ENCODE peak calls at places on chromosomes 3 and 15, in nine cellular contexts. One of them, this sample, is unnamed.

GRCh38 chr3:156816091-156816793 is 9.9 kb upstream of the LEKR1 start:
- DNase-seq in activated T-helper 9 cell treated with anti-CD3 and anti-CD28 coated beads, Interleukin-2, amount 50 U/mL, for 16 hours: peak; percentile 31
- DNase-seq in activated T-cell treated with anti-CD3 and anti-CD28 coated beads, Interleukin-2, amount 50 U/mL, for 72 hours: peak; percentile 41
- DNase-seq in T-helper 9 cell: peak; percentile 5
- DNase-seq in cardiac muscle cell: peak; percentile 34
- DNase-seq in RWPE1: no peak
- DNase-seq in psoas muscle: peak; percentile 65
- DNase-seq in RPMI8226: peak; percentile 8
- DNase-seq in Caki2: no peak
- DNase-seq in this sample: no peak

GRCh38 chr3:163056874-163057497 is 1560.4 kb downstream of the OTOL1 start:
- DNase-seq in T-helper 9 cell: no peak
- DNase-seq in activated T-helper 9 cell treated with anti-CD3 and anti-CD28 coated beads, Interleukin-2, amount 50 U/mL, for 16 hours: no peak
- DNase-seq in Caki2: no peak
- DNase-seq in cardiac muscle cell: peak; percentile 45
- DNase-seq in psoas muscle: no peak
- DNase-seq in RPMI8226: peak; percentile 83
- DNase-seq in activated T-cell treated with anti-CD3 and anti-CD28 coated beads, Interleukin-2, amount 50 U/mL, for 72 hours: peak; percentile 16
- DNase-seq in RWPE1: peak; percentile 38
- DNase-seq in this sample: peak; percentile 68

GRCh38 chr3:179801263-179801662 is 148.4 kb downstream of the USP13 start:
- DNase-seq in activated T-cell treated with anti-CD3 and anti-CD28 coated beads, Interleukin-2, amount 50 U/mL, for 72 hours: no peak
- DNase-seq in activated T-helper 9 cell treated with anti-CD3 and anti-CD28 coated beads, Interleukin-2, amount 50 U/mL, for 16 hours: no peak
- DNase-seq in RPMI8226: no peak
- DNase-seq in cardiac muscle cell: no peak
- DNase-seq in Caki2: no peak
- DNase-seq in psoas muscle: no peak
- DNase-seq in RWPE1: peak; percentile 6
- DNase-seq in T-helper 9 cell: no peak
- DNase-seq in this sample: no peak

GRCh38 chr3:157530637-157531300 is 27.6 kb upstream of the VEPH1 start:
- DNase-seq in RPMI8226: no peak
- DNase-seq in cardiac muscle cell: no peak
- DNase-seq in Caki2: no peak
- DNase-seq in RWPE1: no peak
- DNase-seq in activated T-helper 9 cell treated with anti-CD3 and anti-CD28 coated beads, Interleukin-2, amount 50 U/mL, for 16 hours: no peak
- DNase-seq in T-helper 9 cell: no peak
- DNase-seq in activated T-cell treated with anti-CD3 and anti-CD28 coated beads, Interleukin-2, amount 50 U/mL, for 72 hours: no peak
- DNase-seq in psoas muscle: no peak
- DNase-seq in this sample: no peak

GRCh38 chr15:40762919-40763800 is 708 bp upstream of the GCHFR start:
- DNase-seq in activated T-cell treated with anti-CD3 and anti-CD28 coated beads, Interleukin-2, amount 50 U/mL, for 72 hours: peak; percentile 56
- DNase-seq in activated T-helper 9 cell treated with anti-CD3 and anti-CD28 coated beads, Interleukin-2, amount 50 U/mL, for 16 hours: peak; percentile 16
- DNase-seq in psoas muscle: peak; percentile 81
- DNase-seq in T-helper 9 cell: peak; percentile 46
- DNase-seq in Caki2: peak; percentile 79
- DNase-seq in RWPE1: peak; percentile 71
- DNase-seq in cardiac muscle cell: no peak
- DNase-seq in RPMI8226: peak; percentile 73
- DNase-seq in this sample: no peak

GRCh38 chr3:122919291-122919610 is 108.3 kb downstream of the SEMA5B start:
- DNase-seq in Caki2: no peak
- DNase-seq in RWPE1: no peak
- DNase-seq in RPMI8226: no peak
- DNase-seq in activated T-helper 9 cell treated with anti-CD3 and anti-CD28 coated beads, Interleukin-2, amount 50 U/mL, for 16 hours: no peak
- DNase-seq in cardiac muscle cell: no peak
- DNase-seq in T-helper 9 cell: no peak
- DNase-seq in activated T-cell treated with anti-CD3 and anti-CD28 coated beads, Interleukin-2, amount 50 U/mL, for 72 hours: no peak
- DNase-seq in psoas muscle: no peak
- DNase-seq in this sample: no peak

GRCh38 chr3:36579746-36580145 is 184.6 kb downstream of the DCLK3 start:
- DNase-seq in activated T-cell treated with anti-CD3 and anti-CD28 coated beads, Interleukin-2, amount 50 U/mL, for 72 hours: no peak
- DNase-seq in RPMI8226: no peak
- DNase-seq in activated T-helper 9 cell treated with anti-CD3 and anti-CD28 coated beads, Interleukin-2, amount 50 U/mL, for 16 hours: no peak
- DNase-seq in RWPE1: no peak
- DNase-seq in Caki2: no peak
- DNase-seq in T-helper 9 cell: no peak
- DNase-seq in psoas muscle: no peak
- DNase-seq in cardiac muscle cell: no peak
- DNase-seq in this sample: no peak

GRCh38 chr3:72899349-72899765 is 11.5 kb downstream of the GXYLT2 start:
- DNase-seq in RWPE1: no peak
- DNase-seq in psoas muscle: no peak
- DNase-seq in T-helper 9 cell: no peak
- DNase-seq in RPMI8226: no peak
- DNase-seq in Caki2: no peak
- DNase-seq in activated T-helper 9 cell treated with anti-CD3 and anti-CD28 coated beads, Interleukin-2, amount 50 U/mL, for 16 hours: no peak
- DNase-seq in activated T-cell treated with anti-CD3 and anti-CD28 coated beads, Interleukin-2, amount 50 U/mL, for 72 hours: no peak
- DNase-seq in cardiac muscle cell: no peak
- DNase-seq in this sample: no peak

GRCh38 chr15:68730491-68731317 is 90.0 kb downstream of the ANP32A start:
- DNase-seq in activated T-helper 9 cell treated with anti-CD3 and anti-CD28 coated beads, Interleukin-2, amount 50 U/mL, for 16 hours: no peak
- DNase-seq in cardiac muscle cell: peak; percentile 75
- DNase-seq in Caki2: peak; percentile 27
- DNase-seq in RWPE1: peak; percentile 40
- DNase-seq in activated T-cell treated with anti-CD3 and anti-CD28 coated beads, Interleukin-2, amount 50 U/mL, for 72 hours: peak; percentile 13
- DNase-seq in RPMI8226: peak; percentile 34
- DNase-seq in psoas muscle: peak; percentile 53
- DNase-seq in T-helper 9 cell: peak; percentile 3
- DNase-seq in this sample: peak; percentile 55

GRCh38 chr3:9253327-9253726 is 3.9 kb upstream of the SRGAP3 start:
- DNase-seq in activated T-helper 9 cell treated with anti-CD3 and anti-CD28 coated beads, Interleukin-2, amount 50 U/mL, for 16 hours: no peak
- DNase-seq in RPMI8226: no peak
- DNase-seq in activated T-cell treated with anti-CD3 and anti-CD28 coated beads, Interleukin-2, amount 50 U/mL, for 72 hours: no peak
- DNase-seq in RWPE1: no peak
- DNase-seq in cardiac muscle cell: no peak
- DNase-seq in T-helper 9 cell: no peak
- DNase-seq in Caki2: no peak
- DNase-seq in psoas muscle: no peak
- DNase-seq in this sample: no peak

GRCh38 chr3:137770066-137770805 is 6.1 kb downstream of the SOX14 start:
- DNase-seq in RWPE1: no peak
- DNase-seq in cardiac muscle cell: no peak
- DNase-seq in RPMI8226: no peak
- DNase-seq in Caki2: no peak
- DNase-seq in activated T-cell treated with anti-CD3 and anti-CD28 coated beads, Interleukin-2, amount 50 U/mL, for 72 hours: no peak
- DNase-seq in T-helper 9 cell: no peak
- DNase-seq in activated T-helper 9 cell treated with anti-CD3 and anti-CD28 coated beads, Interleukin-2, amount 50 U/mL, for 16 hours: no peak
- DNase-seq in psoas muscle: peak; percentile 34
- DNase-seq in this sample: no peak

GRCh38 chr3:112132975-112133448 is at the start of gene GCSAM:
- DNase-seq in cardiac muscle cell: no peak
- DNase-seq in RWPE1: peak; percentile 42
- DNase-seq in activated T-cell treated with anti-CD3 and anti-CD28 coated beads, Interleukin-2, amount 50 U/mL, for 72 hours: peak; percentile 77
- DNase-seq in activated T-helper 9 cell treated with anti-CD3 and anti-CD28 coated beads, Interleukin-2, amount 50 U/mL, for 16 hours: peak; percentile 50
- DNase-seq in psoas muscle: peak; percentile 61
- DNase-seq in Caki2: no peak
- DNase-seq in RPMI8226: peak; percentile 77
- DNase-seq in T-helper 9 cell: peak; percentile 35
- DNase-seq in this sample: peak; percentile 96

GRCh38 chr15:40070166-40070557 is 31.2 kb upstream of the SRP14 start:
- DNase-seq in psoas muscle: no peak
- DNase-seq in RPMI8226: no peak
- DNase-seq in RWPE1: no peak
- DNase-seq in activated T-cell treated with anti-CD3 and anti-CD28 coated beads, Interleukin-2, amount 50 U/mL, for 72 hours: no peak
- DNase-seq in cardiac muscle cell: no peak
- DNase-seq in T-helper 9 cell: no peak
- DNase-seq in activated T-helper 9 cell treated with anti-CD3 and anti-CD28 coated beads, Interleukin-2, amount 50 U/mL, for 16 hours: no peak
- DNase-seq in Caki2: no peak
- DNase-seq in this sample: no peak

GRCh38 chr3:39150803-39151631 is 2.4 kb downstream of the CSRNP1 start:
- DNase-seq in psoas muscle: peak; percentile 92
- DNase-seq in activated T-cell treated with anti-CD3 and anti-CD28 coated beads, Interleukin-2, amount 50 U/mL, for 72 hours: peak; percentile 77
- DNase-seq in RWPE1: peak; percentile 82
- DNase-seq in RPMI8226: peak; percentile 84
- DNase-seq in T-helper 9 cell: peak; percentile 58
- DNase-seq in Caki2: peak; percentile 90
- DNase-seq in activated T-helper 9 cell treated with anti-CD3 and anti-CD28 coated beads, Interleukin-2, amount 50 U/mL, for 16 hours: peak; percentile 59
- DNase-seq in cardiac muscle cell: peak; percentile 79
- DNase-seq in this sample: peak; percentile 51

GRCh38 chr3:160486459-160486869 is 36.9 kb upstream of the TRIM59 start:
- DNase-seq in cardiac muscle cell: peak; percentile 38
- DNase-seq in T-helper 9 cell: no peak
- DNase-seq in RWPE1: no peak
- DNase-seq in Caki2: peak; percentile 17
- DNase-seq in RPMI8226: peak; percentile 74
- DNase-seq in psoas muscle: no peak
- DNase-seq in activated T-cell treated with anti-CD3 and anti-CD28 coated beads, Interleukin-2, amount 50 U/mL, for 72 hours: peak; percentile 10
- DNase-seq in activated T-helper 9 cell treated with anti-CD3 and anti-CD28 coated beads, Interleukin-2, amount 50 U/mL, for 16 hours: no peak
- DNase-seq in this sample: peak; percentile 70

GRCh38 chr3:44885618-44886017 is 11.2 kb downstream of the TGM4 start:
- DNase-seq in activated T-helper 9 cell treated with anti-CD3 and anti-CD28 coated beads, Interleukin-2, amount 50 U/mL, for 16 hours: no peak
- DNase-seq in Caki2: peak; percentile 82
- DNase-seq in RPMI8226: no peak
- DNase-seq in RWPE1: peak; percentile 95
- DNase-seq in T-helper 9 cell: no peak
- DNase-seq in cardiac muscle cell: no peak
- DNase-seq in activated T-cell treated with anti-CD3 and anti-CD28 coated beads, Interleukin-2, amount 50 U/mL, for 72 hours: no peak
- DNase-seq in psoas muscle: no peak
- DNase-seq in this sample: no peak

GRCh38 chr3:113051222-113051804 is 60.5 kb downstream of the GTPBP8 start:
- DNase-seq in activated T-helper 9 cell treated with anti-CD3 and anti-CD28 coated beads, Interleukin-2, amount 50 U/mL, for 16 hours: peak; percentile 74
- DNase-seq in T-helper 9 cell: peak; percentile 82
- DNase-seq in RPMI8226: peak; percentile 79
- DNase-seq in activated T-cell treated with anti-CD3 and anti-CD28 coated beads, Interleukin-2, amount 50 U/mL, for 72 hours: peak; percentile 88
- DNase-seq in RWPE1: peak; percentile 74
- DNase-seq in cardiac muscle cell: peak; percentile 83
- DNase-seq in psoas muscle: peak; percentile 84
- DNase-seq in Caki2: peak; percentile 62
- DNase-seq in this sample: peak; percentile 93

GRCh38 chr3:18853269-18853668 is 295.0 kb upstream of the KCNH8 start:
- DNase-seq in RWPE1: no peak
- DNase-seq in RPMI8226: peak; percentile 82
- DNase-seq in cardiac muscle cell: no peak
- DNase-seq in activated T-cell treated with anti-CD3 and anti-CD28 coated beads, Interleukin-2, amount 50 U/mL, for 72 hours: no peak
- DNase-seq in activated T-helper 9 cell treated with anti-CD3 and anti-CD28 coated beads, Interleukin-2, amount 50 U/mL, for 16 hours: no peak
- DNase-seq in psoas muscle: no peak
- DNase-seq in Caki2: no peak
- DNase-seq in T-helper 9 cell: no peak
- DNase-seq in this sample: peak; percentile 5

GRCh38 chr3:74067296-74067695 is 442.6 kb upstream of the PDZRN3 start:
- DNase-seq in activated T-helper 9 cell treated with anti-CD3 and anti-CD28 coated beads, Interleukin-2, amount 50 U/mL, for 16 hours: no peak
- DNase-seq in activated T-cell treated with anti-CD3 and anti-CD28 coated beads, Interleukin-2, amount 50 U/mL, for 72 hours: no peak
- DNase-seq in RPMI8226: peak; percentile 5
- DNase-seq in RWPE1: no peak
- DNase-seq in Caki2: no peak
- DNase-seq in psoas muscle: no peak
- DNase-seq in cardiac muscle cell: no peak
- DNase-seq in T-helper 9 cell: no peak
- DNase-seq in this sample: peak; percentile 1

GRCh38 chr3:31102196-31102879 is 207.9 kb upstream of the GADL1 start:
- DNase-seq in T-helper 9 cell: no peak
- DNase-seq in Caki2: no peak
- DNase-seq in activated T-helper 9 cell treated with anti-CD3 and anti-CD28 coated beads, Interleukin-2, amount 50 U/mL, for 16 hours: peak; percentile 2
- DNase-seq in RWPE1: no peak
- DNase-seq in psoas muscle: no peak
- DNase-seq in activated T-cell treated with anti-CD3 and anti-CD28 coated beads, Interleukin-2, amount 50 U/mL, for 72 hours: peak; percentile 23
- DNase-seq in cardiac muscle cell: no peak
- DNase-seq in RPMI8226: no peak
- DNase-seq in this sample: no peak

GRCh38 chr3:155701882-155702465 is 42.9 kb downstream of the PLCH1 start:
- DNase-seq in cardiac muscle cell: peak; percentile 77
- DNase-seq in psoas muscle: no peak
- DNase-seq in RWPE1: peak; percentile 41
- DNase-seq in activated T-cell treated with anti-CD3 and anti-CD28 coated beads, Interleukin-2, amount 50 U/mL, for 72 hours: no peak
- DNase-seq in T-helper 9 cell: no peak
- DNase-seq in activated T-helper 9 cell treated with anti-CD3 and anti-CD28 coated beads, Interleukin-2, amount 50 U/mL, for 16 hours: no peak
- DNase-seq in Caki2: peak; percentile 45
- DNase-seq in RPMI8226: peak; percentile 82
- DNase-seq in this sample: peak; percentile 83

GRCh38 chr3:161557751-161558150 is 61.1 kb downstream of the OTOL1 start:
- DNase-seq in T-helper 9 cell: no peak
- DNase-seq in activated T-cell treated with anti-CD3 and anti-CD28 coated beads, Interleukin-2, amount 50 U/mL, for 72 hours: no peak
- DNase-seq in RWPE1: no peak
- DNase-seq in activated T-helper 9 cell treated with anti-CD3 and anti-CD28 coated beads, Interleukin-2, amount 50 U/mL, for 16 hours: no peak
- DNase-seq in cardiac muscle cell: no peak
- DNase-seq in psoas muscle: no peak
- DNase-seq in RPMI8226: no peak
- DNase-seq in Caki2: no peak
- DNase-seq in this sample: no peak

GRCh38 chr3:188061133-188061532 is 92.8 kb upstream of the LPP start:
- DNase-seq in RPMI8226: peak; percentile 19
- DNase-seq in psoas muscle: no peak
- DNase-seq in activated T-helper 9 cell treated with anti-CD3 and anti-CD28 coated beads, Interleukin-2, amount 50 U/mL, for 16 hours: peak; percentile 43
- DNase-seq in Caki2: peak; percentile 25
- DNase-seq in T-helper 9 cell: peak; percentile 28
- DNase-seq in activated T-cell treated with anti-CD3 and anti-CD28 coated beads, Interleukin-2, amount 50 U/mL, for 72 hours: peak; percentile 64
- DNase-seq in cardiac muscle cell: no peak
- DNase-seq in RWPE1: peak; percentile 80
- DNase-seq in this sample: peak; percentile 65